ENCODE peak calls at places on chromosomes 4 and X, in nine cellular contexts. One of them, this sample, is unnamed.

GRCh38 chr4:109303141-109303499 is 662 bp upstream of the COL25A1 start:
- DNase-seq in stomach: no peak
- DNase-seq in neural progenitor cell: no peak
- DNase-seq in NCI-H524: peak
- DNase-seq in tibial nerve: no peak
- DNase-seq in aorta: no peak
- DNase-seq in amygdala: no peak
- DNase-seq in fibroblast of pulmonary artery: peak
- DNase-seq in iris pigment epithelial cell: peak
- DNase-seq in this sample: no peak

GRCh38 chr4:32119907-32120306 is 1399.7 kb downstream of the PCDH7 start:
- DNase-seq in tibial nerve: no peak
- DNase-seq in fibroblast of pulmonary artery: no peak
- DNase-seq in aorta: no peak
- DNase-seq in iris pigment epithelial cell: no peak
- DNase-seq in neural progenitor cell: no peak
- DNase-seq in stomach: no peak
- DNase-seq in amygdala: no peak
- DNase-seq in NCI-H524: no peak
- DNase-seq in this sample: no peak

GRCh38 chr4:99594818-99595217 is 20.2 kb downstream of the MTTP start:
- DNase-seq in tibial nerve: no peak
- DNase-seq in neural progenitor cell: no peak
- DNase-seq in iris pigment epithelial cell: no peak
- DNase-seq in NCI-H524: no peak
- DNase-seq in fibroblast of pulmonary artery: no peak
- DNase-seq in amygdala: no peak
- DNase-seq in aorta: no peak
- DNase-seq in stomach: no peak
- DNase-seq in this sample: no peak

GRCh38 chrX:11209798-11210197 is 83.4 kb upstream of the AMELX start:
- DNase-seq in aorta: no peak
- DNase-seq in tibial nerve: no peak
- DNase-seq in iris pigment epithelial cell: peak
- DNase-seq in fibroblast of pulmonary artery: peak
- DNase-seq in amygdala: no peak
- DNase-seq in NCI-H524: no peak
- DNase-seq in stomach: no peak
- DNase-seq in neural progenitor cell: no peak
- DNase-seq in this sample: no peak

GRCh38 chrX:110156167-110156754 is 153.3 kb downstream of the TMEM164 start:
- DNase-seq in aorta: no peak
- DNase-seq in iris pigment epithelial cell: peak
- DNase-seq in tibial nerve: no peak
- DNase-seq in NCI-H524: peak
- DNase-seq in neural progenitor cell: no peak
- DNase-seq in stomach: no peak
- DNase-seq in fibroblast of pulmonary artery: no peak
- DNase-seq in amygdala: no peak
- DNase-seq in this sample: no peak

GRCh38 chrX:123814343-123814742 is 45.5 kb upstream of the XIAP start:
- DNase-seq in stomach: no peak
- DNase-seq in neural progenitor cell: no peak
- DNase-seq in aorta: no peak
- DNase-seq in amygdala: no peak
- DNase-seq in NCI-H524: no peak
- DNase-seq in tibial nerve: no peak
- DNase-seq in iris pigment epithelial cell: no peak
- DNase-seq in fibroblast of pulmonary artery: no peak
- DNase-seq in this sample: no peak

GRCh38 chrX:119672252-119672825 is 20.6 kb downstream of the SEPTIN6 start:
- DNase-seq in fibroblast of pulmonary artery: peak
- DNase-seq in iris pigment epithelial cell: peak
- DNase-seq in stomach: no peak
- DNase-seq in aorta: no peak
- DNase-seq in NCI-H524: peak
- DNase-seq in tibial nerve: no peak
- DNase-seq in neural progenitor cell: no peak
- DNase-seq in amygdala: no peak
- DNase-seq in this sample: no peak

GRCh38 chrX:134607523-134607922 is 50.7 kb downstream of the PLAC1 start:
- DNase-seq in stomach: no peak
- DNase-seq in amygdala: no peak
- DNase-seq in neural progenitor cell: no peak
- DNase-seq in NCI-H524: no peak
- DNase-seq in fibroblast of pulmonary artery: no peak
- DNase-seq in tibial nerve: no peak
- DNase-seq in aorta: no peak
- DNase-seq in iris pigment epithelial cell: no peak
- DNase-seq in this sample: no peak

GRCh38 chrX:45743081-45743533 is 542.4 kb upstream of the DIPK2B start:
- DNase-seq in amygdala: no peak
- DNase-seq in neural progenitor cell: no peak
- DNase-seq in NCI-H524: peak
- DNase-seq in stomach: no peak
- DNase-seq in fibroblast of pulmonary artery: peak
- DNase-seq in aorta: no peak
- DNase-seq in tibial nerve: no peak
- DNase-seq in iris pigment epithelial cell: peak
- DNase-seq in this sample: no peak

GRCh38 chr4:122775987-122776836 is 43.7 kb downstream of the BBS12 start:
- DNase-seq in iris pigment epithelial cell: no peak
- DNase-seq in amygdala: no peak
- DNase-seq in tibial nerve: no peak
- DNase-seq in fibroblast of pulmonary artery: no peak
- DNase-seq in NCI-H524: no peak
- DNase-seq in neural progenitor cell: no peak
- DNase-seq in stomach: no peak
- DNase-seq in aorta: no peak
- DNase-seq in this sample: no peak

This sample was measured in left ventricle myocardium inferior.